ENCODE peak calls at places on chromosome 11, in eight cellular contexts. One of them, this sample, is unnamed.
A peak's percentile ranks its signal among the peaks of the same experiment; 100 is the strongest.

GRCh38 chr11:58788355-58789023 is 56.0 kb downstream of the GLYATL2 start:
- DNase-seq in fibroblast of lung: peak; percentile 38
- DNase-seq in psoas muscle: no peak
- DNase-seq in mammary epithelial cell: peak; percentile 77
- DNase-seq in CD8-positive, alpha-beta T cell: peak; percentile 51
- DNase-seq in GM23248: peak; percentile 78
- DNase-seq in PC-3: peak; percentile 91
- DNase-seq in cardiac muscle cell: peak; percentile 62
- DNase-seq in this sample: peak; percentile 26

GRCh38 chr11:29009426-29009825 is 901.2 kb downstream of the METTL15 start:
- DNase-seq in GM23248: peak; percentile 34
- DNase-seq in psoas muscle: no peak
- DNase-seq in cardiac muscle cell: no peak
- DNase-seq in mammary epithelial cell: no peak
- DNase-seq in fibroblast of lung: peak; percentile 83
- DNase-seq in PC-3: no peak
- DNase-seq in CD8-positive, alpha-beta T cell: no peak
- DNase-seq in this sample: no peak

GRCh38 chr11:122138759-122139594 is 23.0 kb upstream of the BLID start:
- DNase-seq in GM23248: peak; percentile 42
- DNase-seq in CD8-positive, alpha-beta T cell: no peak
- DNase-seq in PC-3: peak; percentile 44
- DNase-seq in mammary epithelial cell: no peak
- DNase-seq in psoas muscle: no peak
- DNase-seq in fibroblast of lung: peak; percentile 77
- DNase-seq in cardiac muscle cell: no peak
- DNase-seq in this sample: no peak

GRCh38 chr11:129613076-129613475 is 202.6 kb upstream of the TMEM45B start:
- DNase-seq in fibroblast of lung: peak; percentile 33
- DNase-seq in mammary epithelial cell: no peak
- DNase-seq in cardiac muscle cell: no peak
- DNase-seq in GM23248: no peak
- DNase-seq in CD8-positive, alpha-beta T cell: no peak
- DNase-seq in psoas muscle: no peak
- DNase-seq in PC-3: no peak
- DNase-seq in this sample: no peak

GRCh38 chr11:119625206-119625988 is 103.6 kb downstream of the NECTIN1 start:
- DNase-seq in GM23248: no peak
- DNase-seq in CD8-positive, alpha-beta T cell: no peak
- DNase-seq in mammary epithelial cell: no peak
- DNase-seq in psoas muscle: peak; percentile 51
- DNase-seq in PC-3: no peak
- DNase-seq in fibroblast of lung: no peak
- DNase-seq in cardiac muscle cell: no peak
- DNase-seq in this sample: no peak

GRCh38 chr11:43547900-43548381 is 132.6 kb upstream of the HSD17B12 start:
- DNase-seq in fibroblast of lung: no peak
- DNase-seq in cardiac muscle cell: peak; percentile 19
- DNase-seq in mammary epithelial cell: no peak
- DNase-seq in psoas muscle: no peak
- DNase-seq in PC-3: no peak
- DNase-seq in CD8-positive, alpha-beta T cell: no peak
- DNase-seq in GM23248: peak; percentile 62
- DNase-seq in this sample: peak; percentile 26

GRCh38 chr11:121650520-121651266 is 197.9 kb upstream of the SORL1-AS1 start:
- DNase-seq in PC-3: no peak
- DNase-seq in CD8-positive, alpha-beta T cell: no peak
- DNase-seq in fibroblast of lung: no peak
- DNase-seq in psoas muscle: no peak
- DNase-seq in cardiac muscle cell: no peak
- DNase-seq in GM23248: no peak
- DNase-seq in mammary epithelial cell: no peak
- DNase-seq in this sample: no peak

GRCh38 chr11:12789054-12789453 is 114.8 kb downstream of the TEAD1 start:
- DNase-seq in PC-3: peak; percentile 23
- DNase-seq in mammary epithelial cell: no peak
- DNase-seq in psoas muscle: no peak
- DNase-seq in fibroblast of lung: no peak
- DNase-seq in CD8-positive, alpha-beta T cell: no peak
- DNase-seq in cardiac muscle cell: no peak
- DNase-seq in GM23248: no peak
- DNase-seq in this sample: no peak

GRCh38 chr11:121291896-121292502 is 572 bp upstream of the SC5D start:
- DNase-seq in fibroblast of lung: peak; percentile 13
- DNase-seq in PC-3: peak; percentile 40
- DNase-seq in GM23248: peak; percentile 24
- DNase-seq in cardiac muscle cell: peak; percentile 43
- DNase-seq in mammary epithelial cell: no peak
- DNase-seq in psoas muscle: no peak
- DNase-seq in CD8-positive, alpha-beta T cell: no peak
- DNase-seq in this sample: no peak

GRCh38 chr11:27696112-27696511 is 4.1 kb downstream of the BDNF start:
- DNase-seq in cardiac muscle cell: no peak
- DNase-seq in mammary epithelial cell: no peak
- DNase-seq in CD8-positive, alpha-beta T cell: no peak
- DNase-seq in psoas muscle: no peak
- DNase-seq in GM23248: peak; percentile 56
- DNase-seq in fibroblast of lung: peak; percentile 40
- DNase-seq in PC-3: peak; percentile 25
- DNase-seq in this sample: no peak

GRCh38 chr11:128291835-128292234 is 295.5 kb downstream of the ETS1 start:
- DNase-seq in fibroblast of lung: no peak
- DNase-seq in CD8-positive, alpha-beta T cell: peak; percentile 83
- DNase-seq in GM23248: no peak
- DNase-seq in mammary epithelial cell: no peak
- DNase-seq in PC-3: peak; percentile 26
- DNase-seq in cardiac muscle cell: no peak
- DNase-seq in psoas muscle: no peak
- DNase-seq in this sample: no peak

GRCh38 chr11:71304491-71304890 is 52.1 kb upstream of the SHANK2 start:
- DNase-seq in cardiac muscle cell: no peak
- DNase-seq in PC-3: no peak
- DNase-seq in fibroblast of lung: no peak
- DNase-seq in CD8-positive, alpha-beta T cell: no peak
- DNase-seq in GM23248: no peak
- DNase-seq in psoas muscle: no peak
- DNase-seq in mammary epithelial cell: no peak
- DNase-seq in this sample: no peak

GRCh38 chr11:6655790-6656580 is at the start of gene DCHS1:
- DNase-seq in psoas muscle: no peak
- DNase-seq in mammary epithelial cell: no peak
- DNase-seq in PC-3: no peak
- DNase-seq in fibroblast of lung: no peak
- DNase-seq in GM23248: peak; percentile 39
- DNase-seq in cardiac muscle cell: peak; percentile 66
- DNase-seq in CD8-positive, alpha-beta T cell: peak; percentile 26
- DNase-seq in this sample: peak; percentile 40

GRCh38 chr11:122656631-122657101 is 1.1 kb downstream of the UBASH3B start:
- DNase-seq in CD8-positive, alpha-beta T cell: peak; percentile 45
- DNase-seq in PC-3: peak; percentile 52
- DNase-seq in cardiac muscle cell: peak; percentile 24
- DNase-seq in GM23248: peak; percentile 49
- DNase-seq in mammary epithelial cell: peak; percentile 54
- DNase-seq in fibroblast of lung: peak; percentile 41
- DNase-seq in psoas muscle: peak; percentile 66
- DNase-seq in this sample: peak; percentile 33

GRCh38 chr11:88086297-88086696 is 88.9 kb downstream of the RAB38 start:
- DNase-seq in psoas muscle: no peak
- DNase-seq in PC-3: no peak
- DNase-seq in GM23248: no peak
- DNase-seq in cardiac muscle cell: no peak
- DNase-seq in CD8-positive, alpha-beta T cell: no peak
- DNase-seq in fibroblast of lung: no peak
- DNase-seq in mammary epithelial cell: no peak
- DNase-seq in this sample: no peak

GRCh38 chr11:63565728-63566127 is 2.5 kb upstream of the PLAAT2 start:
- DNase-seq in mammary epithelial cell: peak; percentile 75
- DNase-seq in cardiac muscle cell: no peak
- DNase-seq in CD8-positive, alpha-beta T cell: no peak
- DNase-seq in PC-3: no peak
- DNase-seq in fibroblast of lung: no peak
- DNase-seq in GM23248: no peak
- DNase-seq in psoas muscle: no peak
- DNase-seq in this sample: no peak

GRCh38 chr11:74018331-74019005 is 9.6 kb upstream of the UCP3 start:
- DNase-seq in cardiac muscle cell: peak; percentile 33
- DNase-seq in fibroblast of lung: peak; percentile 56
- DNase-seq in psoas muscle: peak; percentile 98
- DNase-seq in GM23248: peak; percentile 91
- DNase-seq in mammary epithelial cell: no peak
- DNase-seq in CD8-positive, alpha-beta T cell: no peak
- DNase-seq in PC-3: peak; percentile 88
- DNase-seq in this sample: peak; percentile 96

GRCh38 chr11:115672999-115673411 is 168.8 kb upstream of the CADM1 start:
- DNase-seq in psoas muscle: peak; percentile 63
- DNase-seq in fibroblast of lung: peak; percentile 83
- DNase-seq in GM23248: peak; percentile 35
- DNase-seq in mammary epithelial cell: no peak
- DNase-seq in PC-3: no peak
- DNase-seq in cardiac muscle cell: no peak
- DNase-seq in CD8-positive, alpha-beta T cell: no peak
- DNase-seq in this sample: peak; percentile 56

GRCh38 chr11:128658499-128658898 is 35.4 kb upstream of the FLI1 start:
- DNase-seq in CD8-positive, alpha-beta T cell: no peak
- DNase-seq in GM23248: peak; percentile 8
- DNase-seq in PC-3: no peak
- DNase-seq in fibroblast of lung: no peak
- DNase-seq in cardiac muscle cell: no peak
- DNase-seq in psoas muscle: no peak
- DNase-seq in mammary epithelial cell: no peak
- DNase-seq in this sample: no peak

GRCh38 chr11:64835616-64836447 is 8.6 kb downstream of the CDC42BPG start:
- DNase-seq in fibroblast of lung: no peak
- DNase-seq in mammary epithelial cell: no peak
- DNase-seq in GM23248: no peak
- DNase-seq in CD8-positive, alpha-beta T cell: no peak
- DNase-seq in PC-3: no peak
- DNase-seq in psoas muscle: no peak
- DNase-seq in cardiac muscle cell: no peak
- DNase-seq in this sample: no peak
- H3K9me3 ChIP-seq in fibroblast of lung: no peaks in the 10 kb centered on the region
- H3K9me3 ChIP-seq in mammary epithelial cell: no peaks in the 10 kb centered on the region
- H3K9me3 ChIP-seq in GM23248: no peaks in the 10 kb centered on the region
- H3K9me3 ChIP-seq in CD8-positive, alpha-beta T cell: no peaks in the 10 kb centered on the region
- H3K9me3 ChIP-seq in PC-3: no peaks in the 10 kb centered on the region
- H3K9me3 ChIP-seq in psoas muscle: no peaks in the 10 kb centered on the region
- H3K9me3 ChIP-seq in cardiac muscle cell: no peaks in the 10 kb centered on the region
- H3K9me3 ChIP-seq in this sample: no peaks in the 10 kb centered on the region

DNA sequence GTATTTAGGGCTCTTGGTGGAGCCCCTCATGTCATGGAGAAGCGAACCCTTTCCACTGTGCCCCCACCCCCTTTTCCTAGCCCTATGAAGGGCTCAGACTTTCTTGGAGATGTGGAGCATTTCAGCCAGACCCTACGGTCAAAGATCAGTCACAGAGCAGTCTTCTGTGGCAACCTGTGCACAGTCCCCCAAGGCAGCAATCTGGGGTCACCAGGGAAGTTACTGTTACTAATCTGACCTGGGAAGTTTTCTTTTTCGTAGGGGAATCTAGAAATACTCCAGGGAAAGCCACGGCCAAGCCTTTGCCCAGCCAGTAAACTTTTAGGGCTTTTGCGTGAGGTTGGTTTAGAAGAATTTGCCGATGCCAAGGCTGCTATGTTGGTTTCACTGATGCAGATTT is 50.6 kb downstream of the ZBTB16 start:
- DNase-seq in fibroblast of lung: no peak
- DNase-seq in CD8-positive, alpha-beta T cell: no peak
- DNase-seq in GM23248: no peak
- DNase-seq in cardiac muscle cell: no peak
- DNase-seq in PC-3: no peak
- DNase-seq in psoas muscle: no peak
- DNase-seq in mammary epithelial cell: no peak
- DNase-seq in this sample: no peak
- H3K4me3 ChIP-seq in fibroblast of lung: no peak overlapping the region
- H3K4me3 ChIP-seq in CD8-positive, alpha-beta T cell: no peak overlapping the region
- H3K4me3 ChIP-seq in GM23248: no peak overlapping the region
- H3K4me3 ChIP-seq in cardiac muscle cell: no peak overlapping the region
- H3K4me3 ChIP-seq in PC-3: no peak overlapping the region
- H3K4me3 ChIP-seq in psoas muscle: peak overlapping the region; percentile 40
- H3K4me3 ChIP-seq in mammary epithelial cell: no peak overlapping the region
- H3K4me3 ChIP-seq in this sample: no peak overlapping the region

DNA sequence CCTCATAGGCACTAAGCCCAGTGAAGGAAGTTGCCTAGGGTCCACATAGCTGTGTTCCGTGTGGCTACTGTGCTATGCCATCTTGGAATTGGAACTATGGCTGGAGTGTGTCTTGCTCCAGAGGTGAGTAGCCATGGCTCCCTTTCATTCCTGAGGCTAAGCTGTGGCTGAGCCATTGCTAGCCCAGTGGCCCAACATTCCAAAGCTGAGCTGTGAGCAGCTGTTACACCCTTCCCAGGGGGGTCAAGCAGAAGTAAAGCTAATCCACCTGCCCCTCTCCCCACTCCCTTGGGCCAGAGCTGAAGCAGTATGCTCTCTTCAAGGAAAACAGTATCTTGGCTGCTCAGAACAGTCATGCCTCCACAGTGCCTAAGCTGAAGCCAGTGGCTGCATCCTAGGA is 51.1 kb downstream of the USP35 start:
- DNase-seq in cardiac muscle cell: no peak
- DNase-seq in psoas muscle: no peak
- DNase-seq in GM23248: no peak
- DNase-seq in mammary epithelial cell: no peak
- DNase-seq in CD8-positive, alpha-beta T cell: no peak
- DNase-seq in PC-3: no peak
- DNase-seq in fibroblast of lung: no peak
- DNase-seq in this sample: no peak
- H3K9me3 ChIP-seq in cardiac muscle cell: no peaks in the 10 kb centered on the region
- H3K9me3 ChIP-seq in psoas muscle: peaks cover 3% of the 10 kb centered on the region
- H3K9me3 ChIP-seq in GM23248: no peaks in the 10 kb centered on the region
- H3K9me3 ChIP-seq in mammary epithelial cell: no peaks in the 10 kb centered on the region
- H3K9me3 ChIP-seq in CD8-positive, alpha-beta T cell: no peaks in the 10 kb centered on the region
- H3K9me3 ChIP-seq in PC-3: peaks cover 8% of the 10 kb centered on the region
- H3K9me3 ChIP-seq in fibroblast of lung: no peaks in the 10 kb centered on the region
- H3K9me3 ChIP-seq in this sample: peaks cover 6% of the 10 kb centered on the region

DNA sequence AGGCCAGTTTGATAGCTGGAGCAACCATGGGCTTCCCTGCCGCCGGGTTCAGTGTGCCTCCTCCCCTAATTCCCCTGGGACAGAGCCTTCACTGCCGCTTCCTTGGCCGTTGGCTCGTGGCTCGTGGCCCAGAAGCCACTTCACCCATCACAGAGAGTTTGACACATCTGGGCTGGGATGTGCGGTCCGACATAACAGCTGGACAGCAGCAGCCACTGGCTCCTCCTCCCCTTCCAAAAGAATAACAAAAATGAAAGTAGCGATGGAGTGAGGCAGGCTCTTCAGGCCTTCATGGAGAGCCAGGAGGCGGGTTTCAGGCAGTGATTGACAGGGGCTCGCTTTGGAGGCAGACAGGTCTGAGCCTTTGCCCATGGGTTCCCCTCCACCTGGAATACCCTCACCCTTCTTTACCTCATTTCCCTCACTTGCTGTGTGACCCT is 8.2 kb downstream of the CREB3L1 start:
- DNase-seq in fibroblast of lung: no peak
- DNase-seq in PC-3: no peak
- DNase-seq in mammary epithelial cell: no peak
- DNase-seq in psoas muscle: peak; percentile 84
- DNase-seq in CD8-positive, alpha-beta T cell: no peak
- DNase-seq in GM23248: peak; percentile 86
- DNase-seq in cardiac muscle cell: no peak
- DNase-seq in this sample: peak; percentile 62
- H3K4me3 ChIP-seq in fibroblast of lung: peak overlapping the region; percentile 40
- H3K4me3 ChIP-seq in PC-3: no peak overlapping the region
- H3K4me3 ChIP-seq in mammary epithelial cell: no peak overlapping the region
- H3K4me3 ChIP-seq in psoas muscle: no peak overlapping the region
- H3K4me3 ChIP-seq in CD8-positive, alpha-beta T cell: no peak overlapping the region
- H3K4me3 ChIP-seq in GM23248: peak overlapping the region; percentile 62
- H3K4me3 ChIP-seq in cardiac muscle cell: no peak overlapping the region
- H3K4me3 ChIP-seq in this sample: no peak overlapping the region